ENCODE peak calls at places on chromosomes 13 and 19, in four cellular contexts. R is right cardiac atrium; P is heart right ventricle; T is CD8-positive, alpha-beta memory T cell. W is an unnamed sample.
A peak's percentile ranks its signal among the peaks of the same experiment; 100 is the strongest.

GRCh38 chr13:110911880-110912279 is 3.0 kb downstream of the ANKRD10 start:
- DNase-seq in R (no peak), P (no peak), T (no peak), W (no peak)

GRCh38 chr19:34597596-34597995 is 79.4 kb downstream of the SCGB2B2 start:
- DNase-seq in R (no peak), P (no peak), T (no peak), W (no peak)

GRCh38 chr19:36110487-36111199 is at the start of gene OVOL3:
- DNase-seq in R (no peak), P (no peak), T (no peak), W (no peak)

GRCh38 chr13:110323172-110323851 is 16.2 kb downstream of the COL4A2 start:
- DNase-seq in R (no peak), P (no peak), T (no peak), W (no peak)

GRCh38 chr19:8363803-8364771 is at the start of gene ANGPTL4:
- DNase-seq in R (peak; percentile 90), P (peak; percentile 73), T (peak; percentile 40), W (peak; percentile 15)

GRCh38 chr19:31506102-31506501 is 156.9 kb upstream of the TSHZ3 start:
- DNase-seq in R (no peak), P (no peak), T (no peak), W (no peak)

GRCh38 chr19:19445911-19446361 is 40.5 kb downstream of the GATAD2A start:
- DNase-seq in R (no peak), P (no peak), T (no peak), W (no peak)

GRCh38 chr13:50396001-50396400 is 380.8 kb downstream of the KCNRG start:
- DNase-seq in R (no peak), P (no peak), T (no peak), W (no peak)

GRCh38 chr19:31286491-31286890 is 62.7 kb downstream of the TSHZ3 start:
- DNase-seq in R (no peak), P (no peak), T (no peak), W (no peak)

GRCh38 chr19:34851277-34851804 is 75.4 kb upstream of the ZNF30 start:
- DNase-seq in R (no peak), P (no peak), T (no peak), W (no peak)

GRCh38 chr19:32581704-32582164 is 744 bp downstream of the PDCD5 start:
- DNase-seq in R (peak; percentile 46), P (no peak), T (no peak), W (no peak)

GRCh38 chr19:33209844-33210230 is 15.7 kb downstream of the LRP3 start:
- DNase-seq in R (no peak), P (no peak), T (no peak), W (no peak)

GRCh38 chr13:40486518-40487163 is 179.8 kb downstream of the FOXO1 start:
- DNase-seq in R (no peak), P (no peak), T (no peak), W (no peak)

GRCh38 chr13:102721800-102722231 is 27.0 kb upstream of the METTL21C start:
- DNase-seq in R (no peak), P (no peak), T (no peak), W (peak; percentile 2)

GRCh38 chr19:42081584-42082258 is 5.8 kb downstream of the ZNF574 start:
- DNase-seq in R (no peak), P (no peak), T (no peak), W (no peak)

GRCh38 chr13:75120071-75120470 is 361.9 kb downstream of the TBC1D4 start:
- DNase-seq in R (no peak), P (no peak), T (no peak), W (no peak)

GRCh38 chr13:36160297-36160696 is 29.1 kb upstream of the DCLK1 start:
- DNase-seq in R (no peak), P (no peak), T (no peak), W (no peak)

GRCh38 chr13:113102727-113103126 is 2.9 kb upstream of the F7 start:
- DNase-seq in R (no peak), P (no peak), T (no peak), W (no peak)

GRCh38 chr13:111115051-111115840 is at the start of gene ARHGEF7:
- DNase-seq in R (no peak), P (no peak), T (peak; percentile 13), W (no peak)

GRCh38 chr13:114142640-114143490 is 10.4 kb upstream of the RASA3 start:
- DNase-seq in R (peak; percentile 34), P (no peak), T (peak; percentile 91), W (peak; percentile 82)

GRCh38 chr19:18503971-18504885 is 17.6 kb downstream of the ELL start:
- DNase-seq in R (no peak), P (no peak), T (no peak), W (no peak)

GRCh38 chr13:102770435-102770834 is 3.2 kb downstream of the TEX30 start:
- DNase-seq in R (no peak), P (no peak), T (no peak), W (no peak)

GRCh38 chr13:46176756-46177155 is 5.2 kb downstream of the LCP1 start:
- DNase-seq in R (no peak), P (no peak), T (no peak), W (no peak)

GRCh38 chr13:34459856-34460255 is 482.2 kb upstream of the NBEA start:
- DNase-seq in R (no peak), P (no peak), T (no peak), W (no peak)

GRCh38 chr19:11176466-11177193 is 20.7 kb downstream of the KANK2 start:
- DNase-seq in R (no peak), P (no peak), T (no peak), W (no peak)

GRCh38 chr13:45011198-45011597 is 21.9 kb downstream of the GPALPP1 start:
- DNase-seq in R (no peak), P (no peak), T (no peak), W (no peak)

GRCh38 chr19:42596391-42597071 is 1.8 kb upstream of the CEACAM8 start:
- DNase-seq in R (peak; percentile 21), P (no peak), T (peak; percentile 22), W (peak; percentile 54)

GRCh38 chr19:33379151-33379829 is 5.8 kb downstream of the CEBPG start:
- DNase-seq in R (no peak), P (no peak), T (no peak), W (no peak)

GRCh38 chr19:33302974-33303790 is 848 bp upstream of the CEBPA start:
- DNase-seq in R (peak; percentile 61), P (no peak), T (no peak), W (no peak)

GRCh38 chr13:85651440-85651839 is 147.8 kb downstream of the SLITRK6 start:
- DNase-seq in R (no peak), P (no peak), T (no peak), W (no peak)

GRCh38 chr13:40599722-40600121 is 66.7 kb downstream of the FOXO1 start:
- DNase-seq in R (no peak), P (no peak), T (no peak), W (no peak)

GRCh38 chr13:23749288-23749880 is 139.8 kb downstream of the MIPEP start:
- DNase-seq in R (no peak), P (no peak), T (no peak), W (no peak)

GRCh38 chr13:52738719-52739467 is 727 bp downstream of the CNMD start:
- DNase-seq in R (peak; percentile 22), P (peak; percentile 7), T (peak; percentile 15), W (no peak)

DNA sequence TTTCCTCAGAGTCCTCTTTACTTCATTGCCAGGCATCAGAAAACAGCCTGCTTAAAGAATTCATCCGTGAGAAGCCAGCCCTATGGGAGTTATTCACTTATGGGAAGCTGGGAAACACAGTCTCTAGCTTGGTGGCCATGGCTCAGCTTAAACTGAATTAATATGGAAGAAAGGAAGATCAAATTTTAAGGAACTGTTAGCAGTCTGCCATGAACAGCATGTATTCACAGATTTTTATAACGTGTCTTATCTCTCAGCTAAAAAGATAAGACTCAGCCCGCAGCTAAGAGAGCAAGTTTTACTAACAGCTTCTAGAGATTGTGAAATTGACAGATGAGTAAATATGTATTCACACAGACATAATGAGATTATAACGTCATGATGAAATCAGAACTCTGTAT is 253.7 kb upstream of the RXFP2 start:
- DNase-seq in R (no peak), P (no peak), T (no peak), W (no peak)
- H3K4me3 ChIP-seq in R (no peak overlapping the region), P (no peak overlapping the region), T (no peak overlapping the region), W (no peak overlapping the region)

DNA sequence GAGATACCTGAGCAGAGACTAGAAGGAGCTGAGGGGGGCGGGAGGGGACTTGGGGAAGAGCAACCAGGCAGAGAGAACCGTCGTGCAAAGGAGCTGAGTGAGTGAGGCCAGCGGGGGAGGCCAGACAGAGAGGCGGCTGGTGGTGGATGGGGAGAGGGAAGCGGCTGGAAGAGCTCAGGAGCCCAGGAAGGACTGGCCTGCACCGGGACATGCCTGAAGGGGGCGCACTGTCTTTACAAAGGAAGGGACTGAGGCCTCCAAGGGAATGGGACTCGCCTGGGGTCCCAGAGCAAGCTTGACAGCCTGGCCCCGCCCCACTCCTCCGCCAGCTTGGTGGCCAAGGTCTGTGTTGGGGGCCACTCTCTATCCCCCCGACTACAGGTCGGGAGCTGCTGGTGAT is 14.9 kb downstream of the ONECUT3 start:
- DNase-seq in R (no peak), P (no peak), T (no peak), W (no peak)
- H3K4me1 ChIP-seq in R (no peaks in the 10 kb centered on the region), P (peaks cover 4% of the 10 kb centered on the region), T (peaks cover 8% of the 10 kb centered on the region), W (no peaks in the 10 kb centered on the region)

GRCh38 chr19:982567-983170 is 1.5 kb upstream of the WDR18 start:
- DNase-seq in R (peak; percentile 64), P (peak; percentile 54), T (peak; percentile 74), W (peak; percentile 70)

GRCh38 chr19:976476-976875 is 7.7 kb upstream of the WDR18 start:
- DNase-seq in R (no peak), P (no peak), T (no peak), W (no peak)

GRCh38 chr19:980133-980998 is 3.8 kb upstream of the WDR18 start:
- DNase-seq in R (no peak), P (no peak), T (no peak), W (no peak)

GRCh38 chr19:977058-977464 is 7.1 kb upstream of the WDR18 start:
- DNase-seq in R (no peak), P (no peak), T (no peak), W (no peak)

GRCh38 chr19:979318-979741 is 4.8 kb upstream of the WDR18 start:
- DNase-seq in R (no peak), P (no peak), T (no peak), W (no peak)
- H3K4me3 ChIP-seq in R (no peak overlapping the region), P (no peak overlapping the region), T (no peak overlapping the region), W (no peak overlapping the region)

DNA sequence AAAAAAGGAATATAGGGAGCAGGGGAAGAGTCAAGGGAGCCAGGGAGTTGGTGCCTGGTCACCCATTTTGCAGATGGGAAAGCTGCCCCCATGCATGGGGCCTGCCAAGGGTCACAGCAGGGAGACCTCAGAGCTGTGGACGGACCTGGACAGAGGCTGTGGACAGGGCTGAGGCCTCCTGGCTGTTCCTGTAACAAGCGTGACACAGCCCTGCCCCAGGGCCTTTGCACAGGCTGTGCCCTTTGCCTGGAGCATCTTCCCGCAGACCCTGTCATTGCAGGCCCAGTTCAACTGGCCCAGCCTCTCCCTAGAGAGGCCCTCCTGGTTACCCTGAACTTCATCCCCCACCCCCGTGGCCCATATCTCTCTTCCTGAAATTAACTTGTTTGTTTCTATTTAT is 6.4 kb downstream of the TNFAIP8L1 start:
- DNase-seq in R (no peak), P (no peak), T (no peak), W (no peak)
- H3K4me1 ChIP-seq in R (no peaks in the 10 kb centered on the region), P (peaks cover 30% of the 10 kb centered on the region), T (peaks cover 13% of the 10 kb centered on the region), W (peaks cover 9% of the 10 kb centered on the region)